ENCODE peak calls at places on chromosomes 1 and 21, in nine cellular contexts. One of them, this sample, is unnamed. For H3K4me1 and H3K9me3, the result is how much of the 10 kb centered on the place peaks cover.

GRCh38 chr21:38793926-38794713 is 11.6 kb upstream of the ETS2 start:
- DNase-seq in fibroblast of lung: no peak
- DNase-seq in prostate gland: no peak
- DNase-seq in endodermal cell: no peak
- DNase-seq in HCT116: no peak
- DNase-seq in pancreas: no peak
- DNase-seq in OCI-LY7: no peak
- DNase-seq in transverse colon: no peak
- DNase-seq in thoracic aorta: no peak
- DNase-seq in this sample: no peak

GRCh38 chr1:226064168-226064815 is 1.8 kb downstream of the H3-3A start:
- DNase-seq in thoracic aorta: no peak
- DNase-seq in prostate gland: no peak
- DNase-seq in fibroblast of lung: peak
- DNase-seq in OCI-LY7: peak
- DNase-seq in pancreas: no peak
- DNase-seq in transverse colon: no peak
- DNase-seq in HCT116: no peak
- DNase-seq in endodermal cell: peak
- DNase-seq in this sample: peak

GRCh38 chr1:178093150-178093957 is 550 bp upstream of the RASAL2 start:
- DNase-seq in pancreas: peak
- DNase-seq in OCI-LY7: peak
- DNase-seq in HCT116: peak
- DNase-seq in thoracic aorta: peak
- DNase-seq in fibroblast of lung: peak
- DNase-seq in endodermal cell: peak
- DNase-seq in prostate gland: peak
- DNase-seq in transverse colon: peak
- DNase-seq in this sample: peak

GRCh38 chr1:7298749-7299151 is 472.3 kb upstream of the VAMP3 start:
- DNase-seq in endodermal cell: peak
- DNase-seq in thoracic aorta: no peak
- DNase-seq in fibroblast of lung: peak
- DNase-seq in OCI-LY7: no peak
- DNase-seq in HCT116: no peak
- DNase-seq in pancreas: no peak
- DNase-seq in prostate gland: no peak
- DNase-seq in transverse colon: no peak
- DNase-seq in this sample: peak

GRCh38 chr21:34367320-34367935 is 3.6 kb downstream of the KCNE2 start:
- DNase-seq in endodermal cell: peak
- DNase-seq in thoracic aorta: no peak
- DNase-seq in pancreas: no peak
- DNase-seq in prostate gland: peak
- DNase-seq in fibroblast of lung: peak
- DNase-seq in OCI-LY7: peak
- DNase-seq in transverse colon: peak
- DNase-seq in HCT116: peak
- DNase-seq in this sample: peak

GRCh38 chr1:33560680-33561079 is 88.2 kb downstream of the ZSCAN20 start:
- DNase-seq in thoracic aorta: no peak
- DNase-seq in fibroblast of lung: peak
- DNase-seq in endodermal cell: no peak
- DNase-seq in OCI-LY7: no peak
- DNase-seq in transverse colon: no peak
- DNase-seq in pancreas: no peak
- DNase-seq in prostate gland: no peak
- DNase-seq in HCT116: no peak
- DNase-seq in this sample: no peak

GRCh38 chr1:173175514-173176146 is 31.5 kb downstream of the TNFSF4 start:
- DNase-seq in fibroblast of lung: peak
- DNase-seq in thoracic aorta: no peak
- DNase-seq in pancreas: no peak
- DNase-seq in OCI-LY7: no peak
- DNase-seq in prostate gland: no peak
- DNase-seq in HCT116: no peak
- DNase-seq in endodermal cell: no peak
- DNase-seq in transverse colon: no peak
- DNase-seq in this sample: no peak

GRCh38 chr1:5965586-5966131 is 26.6 kb downstream of the NPHP4 start:
- DNase-seq in transverse colon: no peak
- DNase-seq in fibroblast of lung: no peak
- DNase-seq in pancreas: peak
- DNase-seq in thoracic aorta: no peak
- DNase-seq in endodermal cell: no peak
- DNase-seq in OCI-LY7: no peak
- DNase-seq in HCT116: no peak
- DNase-seq in prostate gland: no peak
- DNase-seq in this sample: no peak

GRCh38 chr1:153032073-153032472 is 1.1 kb downstream of the SPRR1B start:
- DNase-seq in pancreas: no peak
- DNase-seq in thoracic aorta: no peak
- DNase-seq in fibroblast of lung: no peak
- DNase-seq in transverse colon: no peak
- DNase-seq in prostate gland: no peak
- DNase-seq in OCI-LY7: no peak
- DNase-seq in endodermal cell: no peak
- DNase-seq in HCT116: no peak
- DNase-seq in this sample: no peak

GRCh38 chr1:215793210-215793609 is 226.1 kb downstream of the KCTD3 start:
- DNase-seq in endodermal cell: no peak
- DNase-seq in fibroblast of lung: peak
- DNase-seq in OCI-LY7: no peak
- DNase-seq in prostate gland: no peak
- DNase-seq in HCT116: no peak
- DNase-seq in thoracic aorta: no peak
- DNase-seq in pancreas: no peak
- DNase-seq in transverse colon: no peak
- DNase-seq in this sample: no peak

GRCh38 chr1:9842781-9843575 is 19.2 kb upstream of the CLSTN1 start:
- DNase-seq in prostate gland: peak
- DNase-seq in HCT116: no peak
- DNase-seq in fibroblast of lung: peak
- DNase-seq in pancreas: peak
- DNase-seq in endodermal cell: peak
- DNase-seq in transverse colon: peak
- DNase-seq in thoracic aorta: no peak
- DNase-seq in OCI-LY7: no peak
- DNase-seq in this sample: no peak

DNA sequence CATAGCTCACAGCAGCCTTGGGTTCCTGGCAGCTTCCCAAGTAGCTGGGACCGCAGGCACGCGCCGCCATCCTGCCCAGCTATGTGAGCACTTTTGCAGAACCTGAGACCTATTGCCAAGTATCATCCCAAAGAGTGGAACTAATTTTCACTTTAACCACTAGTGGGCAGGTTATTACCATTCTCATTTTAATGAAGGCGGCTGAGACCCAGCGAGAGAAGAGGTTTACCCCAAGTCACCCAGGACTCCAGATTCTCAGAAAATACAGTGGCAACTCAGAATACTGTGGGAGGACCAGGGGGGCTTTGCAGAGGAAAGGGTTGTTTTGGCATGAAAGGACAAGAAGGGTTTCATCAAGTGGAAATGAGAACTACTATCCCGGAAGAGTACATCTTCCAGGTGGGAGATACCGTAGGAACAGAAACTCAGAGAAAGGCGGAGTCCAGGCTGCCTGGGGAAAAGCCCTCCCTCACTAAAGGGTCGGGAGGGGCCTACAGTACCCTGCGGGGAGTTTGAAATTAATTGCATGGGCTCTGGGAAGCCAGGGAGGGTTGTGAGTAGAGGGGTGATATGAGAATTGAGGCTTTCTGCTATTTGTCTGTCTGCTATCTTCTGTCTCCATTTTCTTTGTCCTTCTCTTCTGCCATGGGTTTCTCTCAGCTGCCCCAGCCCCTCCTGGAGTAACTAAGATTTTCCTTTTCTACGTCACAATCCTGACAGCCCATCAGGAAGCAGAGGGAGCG is 7.2 kb upstream of the SEMA4A start:
- DNase-seq in fibroblast of lung: peak
- DNase-seq in thoracic aorta: no peak
- DNase-seq in prostate gland: peak
- DNase-seq in pancreas: no peak
- DNase-seq in transverse colon: peak
- DNase-seq in HCT116: peak
- DNase-seq in OCI-LY7: peak
- DNase-seq in endodermal cell: peak
- DNase-seq in this sample: peak
- H3K4me1 ChIP-seq in fibroblast of lung: under half
- H3K4me1 ChIP-seq in thoracic aorta: under half
- H3K4me1 ChIP-seq in prostate gland: under half
- H3K4me1 ChIP-seq in pancreas: under half
- H3K4me1 ChIP-seq in transverse colon: under half
- H3K4me1 ChIP-seq in HCT116: under half
- H3K4me1 ChIP-seq in OCI-LY7: under half
- H3K4me1 ChIP-seq in endodermal cell: under half
- H3K4me1 ChIP-seq in this sample: under half

GRCh38 chr1:2979191-2980072 is 41.8 kb upstream of the ACTRT2 start:
- DNase-seq in transverse colon: no peak
- DNase-seq in prostate gland: no peak
- DNase-seq in OCI-LY7: no peak
- DNase-seq in fibroblast of lung: no peak
- DNase-seq in HCT116: no peak
- DNase-seq in endodermal cell: peak
- DNase-seq in pancreas: peak
- DNase-seq in thoracic aorta: no peak
- DNase-seq in this sample: peak
- H3K9me3 ChIP-seq in transverse colon: under half
- H3K9me3 ChIP-seq in prostate gland: under half
- H3K9me3 ChIP-seq in OCI-LY7: under half
- H3K9me3 ChIP-seq in fibroblast of lung: under half
- H3K9me3 ChIP-seq in HCT116: under half
- H3K9me3 ChIP-seq in endodermal cell: under half
- H3K9me3 ChIP-seq in pancreas: under half
- H3K9me3 ChIP-seq in thoracic aorta: under half
- H3K9me3 ChIP-seq in this sample: under half

GRCh38 chr1:155531624-155532023 is 31.0 kb downstream of the ASH1L start:
- DNase-seq in prostate gland: no peak
- DNase-seq in thoracic aorta: no peak
- DNase-seq in pancreas: no peak
- DNase-seq in transverse colon: no peak
- DNase-seq in endodermal cell: no peak
- DNase-seq in HCT116: no peak
- DNase-seq in fibroblast of lung: no peak
- DNase-seq in OCI-LY7: no peak
- DNase-seq in this sample: no peak
- H3K4me1 ChIP-seq in prostate gland: under half
- H3K4me1 ChIP-seq in thoracic aorta: under half
- H3K4me1 ChIP-seq in pancreas: under half
- H3K4me1 ChIP-seq in transverse colon: under half
- H3K4me1 ChIP-seq in endodermal cell: under half
- H3K4me1 ChIP-seq in HCT116: under half
- H3K4me1 ChIP-seq in fibroblast of lung: under half
- H3K4me1 ChIP-seq in OCI-LY7: half or more
- H3K4me1 ChIP-seq in this sample: under half

GRCh38 chr1:82560566-82560965 is 759.8 kb downstream of the ADGRL2 start:
- DNase-seq in endodermal cell: no peak
- DNase-seq in transverse colon: no peak
- DNase-seq in thoracic aorta: no peak
- DNase-seq in OCI-LY7: no peak
- DNase-seq in HCT116: no peak
- DNase-seq in fibroblast of lung: no peak
- DNase-seq in pancreas: no peak
- DNase-seq in prostate gland: no peak
- DNase-seq in this sample: no peak
- H3K9me3 ChIP-seq in endodermal cell: under half
- H3K9me3 ChIP-seq in transverse colon: under half
- H3K9me3 ChIP-seq in thoracic aorta: under half
- H3K9me3 ChIP-seq in OCI-LY7: under half
- H3K9me3 ChIP-seq in HCT116: under half
- H3K9me3 ChIP-seq in fibroblast of lung: under half
- H3K9me3 ChIP-seq in pancreas: under half
- H3K9me3 ChIP-seq in prostate gland: under half
- H3K9me3 ChIP-seq in this sample: under half

GRCh38 chr1:156160744-156161181 is 7.4 kb downstream of the SEMA4A start:
- DNase-seq in OCI-LY7: no peak
- DNase-seq in thoracic aorta: peak
- DNase-seq in pancreas: peak
- DNase-seq in endodermal cell: peak
- DNase-seq in prostate gland: peak
- DNase-seq in fibroblast of lung: peak
- DNase-seq in transverse colon: peak
- DNase-seq in HCT116: no peak
- DNase-seq in this sample: peak

GRCh38 chr1:156157506-156157905 is 4.1 kb downstream of the SEMA4A start:
- DNase-seq in HCT116: no peak
- DNase-seq in prostate gland: no peak
- DNase-seq in thoracic aorta: no peak
- DNase-seq in fibroblast of lung: no peak
- DNase-seq in pancreas: no peak
- DNase-seq in OCI-LY7: peak
- DNase-seq in transverse colon: no peak
- DNase-seq in endodermal cell: no peak
- DNase-seq in this sample: no peak

GRCh38 chr1:156160000-156160743 is 6.8 kb downstream of the SEMA4A start:
- DNase-seq in pancreas: no peak
- DNase-seq in prostate gland: no peak
- DNase-seq in OCI-LY7: no peak
- DNase-seq in transverse colon: no peak
- DNase-seq in thoracic aorta: no peak
- DNase-seq in endodermal cell: no peak
- DNase-seq in HCT116: no peak
- DNase-seq in fibroblast of lung: peak
- DNase-seq in this sample: no peak

GRCh38 chr1:156155760-156156495 is 2.5 kb downstream of the SEMA4A start:
- DNase-seq in HCT116: no peak
- DNase-seq in transverse colon: no peak
- DNase-seq in prostate gland: no peak
- DNase-seq in endodermal cell: no peak
- DNase-seq in pancreas: no peak
- DNase-seq in thoracic aorta: no peak
- DNase-seq in fibroblast of lung: no peak
- DNase-seq in OCI-LY7: peak
- DNase-seq in this sample: no peak

GRCh38 chr1:156157974-156158373 is 4.6 kb downstream of the SEMA4A start:
- DNase-seq in endodermal cell: no peak
- DNase-seq in prostate gland: no peak
- DNase-seq in fibroblast of lung: no peak
- DNase-seq in thoracic aorta: no peak
- DNase-seq in OCI-LY7: no peak
- DNase-seq in pancreas: no peak
- DNase-seq in transverse colon: no peak
- DNase-seq in HCT116: no peak
- DNase-seq in this sample: no peak
- H3K4me1 ChIP-seq in endodermal cell: under half
- H3K4me1 ChIP-seq in prostate gland: under half
- H3K4me1 ChIP-seq in fibroblast of lung: under half
- H3K4me1 ChIP-seq in thoracic aorta: under half
- H3K4me1 ChIP-seq in OCI-LY7: half or more
- H3K4me1 ChIP-seq in pancreas: under half
- H3K4me1 ChIP-seq in transverse colon: under half
- H3K4me1 ChIP-seq in HCT116: under half
- H3K4me1 ChIP-seq in this sample: under half